ENCODE peak calls at places on chromosomes 1 and 21, in four cellular contexts. J is astrocyte of the spinal cord, I is cardiac fibroblast, Q is pancreas. W is an unnamed sample.

GRCh38 chr1:111517464-111518225 is 14.2 kb upstream of the ADORA3 start:
- DNase-seq in J (no peak), I (no peak), Q (no peak), W (no peak)

GRCh38 chr1:89576016-89576415 is 51.4 kb downstream of the LRRC8B start:
- DNase-seq in J (no peak), I (no peak), Q (no peak), W (no peak)

GRCh38 chr1:211944733-211945500 is 90.4 kb downstream of the INTS7 start:
- DNase-seq in J (peak), I (peak), Q (peak), W (no peak)

GRCh38 chr1:6343506-6344405 is 49.8 kb downstream of the ACOT7 start:
- DNase-seq in J (peak), I (peak), Q (peak), W (no peak)

GRCh38 chr1:212463565-212464270 is 31.0 kb downstream of the NENF start:
- DNase-seq in J (no peak), I (no peak), Q (no peak), W (no peak)

GRCh38 chr21:37076087-37076486 is 3.0 kb downstream of the TTC3 start:
- DNase-seq in J (no peak), I (no peak), Q (no peak), W (no peak)

GRCh38 chr1:35300376-35300775 is 31.9 kb downstream of the ZMYM4 start:
- DNase-seq in J (no peak), I (no peak), Q (no peak), W (no peak)

GRCh38 chr1:3617806-3618345 is 6.6 kb upstream of the MEGF6 start:
- DNase-seq in J (no peak), I (no peak), Q (no peak), W (no peak)

GRCh38 chr1:175804556-175804955 is 61.2 kb upstream of the TNR start:
- DNase-seq in J (no peak), I (no peak), Q (no peak), W (no peak)

GRCh38 chr1:168441745-168442144 is 102.1 kb downstream of the XCL2 start:
- DNase-seq in J (peak), I (no peak), Q (no peak), W (no peak)

GRCh38 chr1:177306981-177307380 is 136.2 kb downstream of the BRINP2 start:
- DNase-seq in J (no peak), I (peak), Q (no peak), W (no peak)

GRCh38 chr1:152566681-152567080 is at the start of gene LCE3E:
- DNase-seq in J (no peak), I (no peak), Q (no peak), W (no peak)

GRCh38 chr1:183596500-183596899 is 6.2 kb upstream of the NCF2 start:
- DNase-seq in J (no peak), I (no peak), Q (no peak), W (no peak)

GRCh38 chr1:36463404-36463772 is 796 bp downstream of the MRPS15 start:
- DNase-seq in J (no peak), I (no peak), Q (no peak), W (no peak)

GRCh38 chr1:54222711-54223110 is 22.7 kb downstream of the MRPL37 start:
- DNase-seq in J (no peak), I (no peak), Q (no peak), W (no peak)

GRCh38 chr1:39205102-39205780 is 746 bp downstream of the MACF1 start:
- DNase-seq in J (peak), I (peak), Q (no peak), W (peak)

GRCh38 chr1:6724517-6725141 is 23.0 kb upstream of the DNAJC11 start:
- DNase-seq in J (peak), I (peak), Q (no peak), W (no peak)

GRCh38 chr1:110787328-110788071 is 85.4 kb upstream of the CD53 start:
- DNase-seq in J (no peak), I (no peak), Q (no peak), W (no peak)

GRCh38 chr21:31348188-31348587 is 4.1 kb upstream of the TIAM1 start:
- DNase-seq in J (no peak), I (no peak), Q (no peak), W (no peak)

GRCh38 chr21:45964649-45965048 is 16.9 kb upstream of the COL6A1 start:
- DNase-seq in J (no peak), I (no peak), Q (no peak), W (no peak)

GRCh38 chr1:30378991-30379581 is 344.3 kb downstream of the MATN1 start:
- DNase-seq in J (no peak), I (peak), Q (no peak), W (no peak)

GRCh38 chr1:201876148-201876547 is 12.6 kb upstream of the SHISA4 start:
- DNase-seq in J (no peak), I (peak), Q (no peak), W (no peak)
- TF ChIP-seq CTCF in J (peak), I (peak), Q (no peak), W (no peak)

GRCh38 chr1:31570906-31571305 is 5.4 kb upstream of the TINAGL1 start:
- DNase-seq in J (no peak), I (peak), Q (no peak), W (no peak)

GRCh38 chr1:31573261-31573660 is 3.1 kb upstream of the TINAGL1 start:
- DNase-seq in J (no peak), I (no peak), Q (no peak), W (no peak)

GRCh38 chr1:31570228-31570627 is 6.1 kb upstream of the TINAGL1 start:
- DNase-seq in J (no peak), I (no peak), Q (peak), W (no peak)

GRCh38 chr1:31571340-31572295 is 4.7 kb upstream of the TINAGL1 start:
- DNase-seq in J (no peak), I (no peak), Q (no peak), W (no peak)

GRCh38 chr1:31572323-31573104 is 3.8 kb upstream of the TINAGL1 start:
- DNase-seq in J (no peak), I (peak), Q (no peak), W (no peak)
- TF ChIP-seq CTCF in J (no peak), I (no peak), Q (no peak), W (no peak)

GRCh38 chr21:42964561-42965560 is 9.5 kb upstream of the PKNOX1 start:
- DNase-seq in J (no peak), I (no peak), Q (no peak), W (no peak)

GRCh38 chr21:42970946-42971653 is 3.3 kb upstream of the PKNOX1 start:
- DNase-seq in J (no peak), I (no peak), Q (no peak), W (no peak)

GRCh38 chr21:42973309-42973990 is 912 bp upstream of the PKNOX1 start:
- DNase-seq in J (no peak), I (no peak), Q (no peak), W (no peak)

GRCh38 chr21:42971897-42972275 is 2.5 kb upstream of the PKNOX1 start:
- DNase-seq in J (no peak), I (no peak), Q (no peak), W (no peak)

DNA sequence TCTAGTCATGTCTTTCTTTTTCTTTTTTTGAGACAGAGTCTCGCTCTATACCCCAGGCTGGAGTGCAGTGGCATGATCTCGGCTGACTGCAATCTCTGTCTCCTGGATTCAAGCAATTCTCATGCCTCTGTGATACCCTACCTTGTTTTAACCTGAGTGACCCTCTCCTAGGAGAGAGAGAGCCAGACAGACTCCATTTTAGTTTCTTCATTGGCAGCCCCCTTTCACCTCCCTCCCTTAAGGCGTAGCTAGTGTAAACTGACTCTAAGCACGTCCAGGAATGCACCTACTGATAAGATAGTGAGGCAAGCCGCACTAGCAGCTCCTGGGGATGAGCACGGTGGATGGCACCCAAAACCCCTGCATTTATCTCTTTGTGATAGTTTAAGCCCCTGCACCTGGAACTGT is 5.2 kb upstream of the PKNOX1 start:
- DNase-seq in J (no peak), I (no peak), Q (no peak), W (no peak)
- TF ChIP-seq CTCF in J (no peak), I (no peak), Q (no peak), W (no peak)

DNA sequence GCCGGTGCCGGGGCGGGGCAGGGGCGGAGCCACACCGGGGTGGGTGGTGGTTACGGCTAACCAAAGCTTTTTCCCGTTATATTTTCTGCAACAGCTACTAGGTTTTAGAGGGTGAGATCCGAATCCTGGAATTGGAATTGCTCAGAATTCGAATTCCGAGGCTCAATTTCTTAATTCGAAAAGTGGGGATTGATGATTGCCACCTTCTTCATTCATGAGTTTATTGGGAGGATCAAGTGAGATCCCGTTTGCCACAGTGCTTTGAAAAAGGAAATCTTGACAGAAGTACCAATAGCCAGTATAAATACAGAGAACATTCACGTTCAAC is 207 bp upstream of the SVBP start:
- DNase-seq in J (no peak), I (no peak), Q (no peak), W (no peak)
- TF ChIP-seq CTCF in J (no peak), I (no peak), Q (no peak), W (no peak)